ENCODE peak calls at places on chromosomes 7 and 10, in six cellular contexts. Y, B, R, E, H and S are unnamed samples.
A peak's percentile ranks its signal among the peaks of the same experiment; 100 is the strongest.

GRCh38 chr7:106777666-106778299 is 87.3 kb upstream of the PIK3CG start:
- DNase-seq in E (no peak), H (no peak), R (no peak), B (no peak), Y (no peak), S (no peak)

GRCh38 chr7:152176797-152177196 is 151.3 kb downstream of the GALNT11 start:
- DNase-seq in H (no peak), B (no peak), R (no peak), Y (no peak), E (no peak), S (no peak)

GRCh38 chr7:133315332-133316040 is 62.6 kb downstream of the EXOC4 start:
- DNase-seq in E (no peak), R (no peak), Y (peak; percentile 52), B (peak; percentile 79), H (no peak), S (no peak)

GRCh38 chr10:14889318-14889717 is 10.7 kb downstream of the SUV39H2 start:
- DNase-seq in Y (peak; percentile 34), R (peak; percentile 49), H (no peak), B (no peak), E (peak; percentile 6), S (no peak)

GRCh38 chr7:135716677-135717238 is 11.2 kb downstream of the SLC13A4 start:
- DNase-seq in E (peak; percentile 85), H (no peak), Y (peak; percentile 87), R (no peak), B (peak; percentile 90), S (no peak)

GRCh38 chr7:111568419-111568818 is 6.1 kb upstream of the IMMP2L start:
- DNase-seq in Y (no peak), H (no peak), R (no peak), E (no peak), B (no peak), S (no peak)

GRCh38 chr10:98088186-98088971 is 46.1 kb upstream of the R3HCC1L start:
- DNase-seq in R (no peak), B (no peak), H (no peak), E (no peak), Y (peak; percentile 4), S (no peak)

GRCh38 chr10:116710021-116710420 is 32.3 kb downstream of the HSPA12A start:
- DNase-seq in Y (no peak), E (no peak), H (no peak), B (no peak), R (no peak), S (no peak)

GRCh38 chr10:132193907-132194552 is 7.3 kb downstream of the DPYSL4 start:
- DNase-seq in H (peak; percentile 42), E (no peak), Y (peak; percentile 43), R (peak; percentile 53), B (no peak), S (peak; percentile 45)

GRCh38 chr10:119896061-119896655 is 3.6 kb downstream of the SEC23IP start:
- DNase-seq in E (peak; percentile 87), Y (peak; percentile 90), B (peak; percentile 87), H (peak; percentile 22), R (no peak), S (no peak)

GRCh38 chr7:33645096-33645495 is 260.2 kb upstream of the BMPER start:
- DNase-seq in H (no peak), Y (peak; percentile 57), E (no peak), R (no peak), B (no peak), S (no peak)

GRCh38 chr7:96663457-96663856 is 46.2 kb downstream of the SEM1 start:
- DNase-seq in B (no peak), H (no peak), E (no peak), R (no peak), Y (no peak), S (no peak)

GRCh38 chr7:116948934-116949333 is 4.4 kb upstream of the ST7 start:
- DNase-seq in B (peak; percentile 49), Y (no peak), H (no peak), E (no peak), R (no peak), S (no peak)

GRCh38 chr10:62348029-62348428 is 26.1 kb upstream of the ZNF365 start:
- DNase-seq in H (no peak), E (peak; percentile 49), Y (peak; percentile 22), R (no peak), B (no peak), S (no peak)

GRCh38 chr10:46106410-46107255 is 60.6 kb upstream of the MSMB start:
- DNase-seq in Y (peak; percentile 65), H (peak; percentile 71), E (peak; percentile 26), B (peak; percentile 38), R (peak; percentile 70), S (peak; percentile 49)

GRCh38 chr10:22335204-22335956 is 9.9 kb upstream of the SPAG6 start:
- DNase-seq in H (peak; percentile 72), Y (peak; percentile 86), R (no peak), E (peak; percentile 26), B (peak; percentile 58), S (peak; percentile 78)

GRCh38 chr10:48890904-48891839 is 48.5 kb downstream of the LRRC18 start:
- DNase-seq in E (no peak), R (no peak), Y (peak; percentile 25), H (no peak), B (no peak), S (peak; percentile 31)

GRCh38 chr7:79272066-79272669 is 181.3 kb downstream of the MAGI2 start:
- DNase-seq in E (peak; percentile 63), B (peak; percentile 34), Y (peak; percentile 70), R (peak; percentile 22), H (peak; percentile 60), S (peak; percentile 52)

GRCh38 chr10:131979821-131980270 is 1.9 kb downstream of the BNIP3 start:
- DNase-seq in R (peak; percentile 48), Y (peak; percentile 75), B (peak; percentile 26), H (peak; percentile 36), E (peak; percentile 29), S (peak; percentile 56)

GRCh38 chr10:111076682-111077661 is at the start of gene ADRA2A:
- DNase-seq in B (peak; percentile 40), E (peak; percentile 12), H (peak; percentile 74), Y (peak; percentile 91), R (no peak), S (peak; percentile 88)

GRCh38 chr7:86920154-86920553 is 139.3 kb downstream of the ELAPOR2 start:
- DNase-seq in Y (no peak), R (no peak), H (no peak), E (no peak), B (no peak), S (no peak)
- TF ChIP-seq EZH2 in Y (no peak), R (no peak), H (no peak), E (no peak), B (no peak), S (no peak)

DNA sequence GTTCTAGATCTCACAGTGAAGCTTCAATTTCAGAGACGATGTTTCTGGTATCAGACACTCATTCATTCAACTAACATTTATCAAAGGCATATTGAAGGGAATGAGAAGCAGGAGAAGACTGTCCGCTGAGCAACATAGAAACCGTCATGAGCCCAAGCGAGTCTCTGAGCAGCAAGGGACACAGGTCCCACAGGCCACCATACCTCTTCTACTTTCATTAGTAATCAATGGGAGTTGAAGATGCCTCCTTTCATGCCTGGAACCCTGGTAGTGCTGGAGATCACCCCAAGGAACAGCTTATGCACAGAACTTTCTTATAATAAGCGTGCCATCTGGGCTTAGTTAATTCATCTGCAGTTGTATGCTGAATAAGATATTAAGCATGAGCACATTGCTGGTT is 1.2 kb downstream of the PAX4 start:
- DNase-seq in H (no peak), R (no peak), Y (no peak), E (no peak), B (no peak), S (no peak)
- TF ChIP-seq EZH2 in H (no peak), R (no peak), Y (no peak), E (no peak), B (no peak), S (no peak)

GRCh38 chr10:114852197-114852596 is 30.6 kb downstream of the FHIP2A start:
- DNase-seq in E (no peak), Y (no peak), B (no peak), H (no peak), R (no peak), S (no peak)

GRCh38 chr10:114857922-114858629 is 36.5 kb downstream of the FHIP2A start:
- DNase-seq in E (no peak), B (no peak), R (no peak), H (no peak), Y (no peak), S (no peak)

GRCh38 chr10:114855776-114856543 is 34.4 kb downstream of the FHIP2A start:
- DNase-seq in H (no peak), Y (peak; percentile 58), E (peak; percentile 16), B (peak; percentile 68), R (no peak), S (no peak)

GRCh38 chr10:114859227-114859626 is 37.6 kb downstream of the FHIP2A start:
- DNase-seq in B (peak; percentile 48), Y (no peak), E (no peak), H (no peak), R (no peak), S (no peak)

GRCh38 chr10:114856544-114857287 is 35.1 kb downstream of the FHIP2A start:
- DNase-seq in R (no peak), Y (peak; percentile 85), H (no peak), B (peak; percentile 94), E (peak; percentile 65), S (no peak)
- TF ChIP-seq EZH2 in R (no peak), Y (no peak), H (no peak), B (no peak), E (no peak), S (no peak)

GRCh38 chr7:77714195-77714594 is 17.9 kb downstream of the RSBN1L start:
- DNase-seq in Y (no peak), E (no peak), B (no peak), R (no peak), H (no peak), S (no peak)
- TF ChIP-seq EZH2 in Y (no peak), E (no peak), B (no peak), R (no peak), H (no peak), S (no peak)

GRCh38 chr7:20793258-20793657 is 6.6 kb upstream of the SP8 start:
- DNase-seq in Y (no peak), H (no peak), R (no peak), B (no peak), E (no peak), S (peak; percentile 94)

GRCh38 chr7:20795361-20795760 is 8.7 kb upstream of the SP8 start:
- DNase-seq in H (no peak), R (no peak), E (no peak), B (no peak), Y (no peak), S (no peak)

GRCh38 chr7:20795881-20796280 is 9.2 kb upstream of the SP8 start:
- DNase-seq in B (no peak), H (no peak), E (no peak), R (no peak), Y (no peak), S (peak; percentile 44)

GRCh38 chr7:20794676-20795075 is 8.0 kb upstream of the SP8 start:
- DNase-seq in B (no peak), R (no peak), H (no peak), E (no peak), Y (no peak), S (peak; percentile 28)

DNA sequence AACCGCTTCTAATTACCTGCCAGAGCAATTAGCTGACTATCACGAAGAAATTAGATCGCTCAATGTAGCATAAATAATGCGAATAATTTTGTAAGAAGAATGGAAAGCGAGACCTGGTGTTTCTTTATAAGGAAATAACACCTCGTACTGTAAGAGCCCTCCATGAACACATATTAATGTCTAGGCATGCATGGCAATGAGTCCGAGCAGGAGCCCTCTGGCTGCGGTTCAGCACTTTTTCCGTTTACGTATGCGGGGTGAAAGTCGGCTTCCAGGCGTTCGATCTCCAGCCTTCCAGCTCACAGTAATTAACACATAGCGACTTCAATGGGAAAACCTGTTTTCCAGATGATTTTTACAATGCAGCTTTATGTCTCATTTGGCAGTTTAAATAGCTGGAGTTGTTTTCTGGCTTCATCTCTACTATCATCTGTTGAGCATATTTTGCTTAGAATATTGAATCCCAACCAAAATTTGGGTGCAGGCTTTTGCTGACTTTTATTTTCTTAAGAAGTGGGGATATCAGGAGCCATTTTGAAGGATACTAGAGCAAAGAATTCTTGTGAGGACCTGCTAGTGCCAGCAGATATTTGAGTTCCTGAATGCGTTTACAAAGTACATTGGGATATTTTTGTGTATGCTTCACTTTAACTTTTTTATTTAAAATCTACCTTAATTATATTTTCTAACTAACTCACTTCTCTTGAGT is 7.2 kb upstream of the SP8 start:
- DNase-seq in B (no peak), R (no peak), Y (no peak), E (no peak), H (no peak), S (peak; percentile 74)
- TF ChIP-seq EZH2 in B (no peak), R (peak; percentile 95), Y (no peak), E (no peak), H (peak; percentile 91), S (no peak)